ENCODE peak calls at places on chromosomes 1 and 21, in ten cellular contexts. U is sciatic nerve; G is HT-29; M is G401; Z is activated T-helper 9 cell treated with anti-CD3 and anti-CD28 coated beads, Interleukin-2, amount 50 U/mL, for 16 hours; N is NCI-H524 treated with DMSO at 0.1 percent for 48 hours; S is NCI-H748 treated with DMSO at 0.1 percent for 48 hours; A is neural progenitor cell; P is bronchial epithelial cell; V is GM19239. I is an unnamed sample.

GRCh38 chr1:40383095-40383487 is 9.6 kb downstream of the SMAP2 start:
- DNase-seq in U (no peak), G (no peak), M (peak; percentile 60), Z (no peak), N (no peak), S (no peak), A (peak; percentile 67), P (no peak), V (no peak), I (peak; percentile 83)

GRCh38 chr1:153592706-153593105 is 20.2 kb downstream of the S100A16 start:
- DNase-seq in U (peak; percentile 5), G (no peak), M (peak; percentile 25), Z (no peak), N (no peak), S (no peak), A (no peak), P (no peak), V (no peak), I (peak; percentile 65)

GRCh38 chr21:36753556-36753955 is 54.6 kb downstream of the SIM2 start:
- DNase-seq in U (no peak), G (no peak), M (no peak), Z (no peak), N (no peak), S (no peak), A (no peak), P (peak; percentile 42), V (no peak), I (no peak)

GRCh38 chr1:223726380-223727001 is 14.2 kb downstream of the CAPN2 start:
- DNase-seq in U (peak; percentile 80), G (peak; percentile 71), M (no peak), Z (peak; percentile 82), N (no peak), S (no peak), A (peak; percentile 58), P (peak; percentile 94), V (peak; percentile 60), I (no peak)

GRCh38 chr1:204370176-204370575 is 10.4 kb upstream of the PLEKHA6 start:
- DNase-seq in U (no peak), G (no peak), M (no peak), Z (no peak), N (no peak), S (no peak), A (no peak), P (no peak), V (no peak), I (peak; percentile 86)

GRCh38 chr1:23776198-23776597 is 2.0 kb upstream of the PITHD1 start:
- DNase-seq in U (no peak), G (no peak), M (no peak), Z (no peak), N (no peak), S (no peak), A (no peak), P (no peak), V (no peak), I (no peak)

GRCh38 chr1:162930532-162931438 is 69.8 kb upstream of the CCDC190 start:
- DNase-seq in U (no peak), G (no peak), M (no peak), Z (no peak), N (no peak), S (no peak), A (no peak), P (no peak), V (no peak), I (no peak)

GRCh38 chr1:36085126-36085525 is 1.2 kb downstream of the TEKT2 start:
- DNase-seq in U (no peak), G (no peak), M (no peak), Z (no peak), N (no peak), S (no peak), A (no peak), P (no peak), V (no peak), I (no peak)

GRCh38 chr1:24193046-24193445 is 6.0 kb upstream of the IFNLR1 start:
- DNase-seq in U (no peak), G (no peak), M (no peak), Z (no peak), N (no peak), S (no peak), A (no peak), P (no peak), V (no peak), I (no peak)